ENCODE peak calls at places on chromosomes 7 and 10, in seven cellular contexts. One of them, this sample, is unnamed.

GRCh38 chr7:107690611-107691010 is 30.0 kb downstream of the SLC26A4 start:
- DNase-seq in T-helper 1 cell: no peak
- DNase-seq in activated T-cell treated with anti-CD3 and anti-CD28 coated beads, Interleukin-2, amount 50 U/mL, for 72 hours: no peak
- DNase-seq in Daoy: peak; percentile 36
- DNase-seq in ascending aorta: no peak
- DNase-seq in T follicular helper cell: no peak
- DNase-seq in WTC11: no peak
- DNase-seq in this sample: no peak

GRCh38 chr10:62077330-62078015 is 176.0 kb downstream of the ARID5B start:
- DNase-seq in T follicular helper cell: no peak
- DNase-seq in ascending aorta: no peak
- DNase-seq in activated T-cell treated with anti-CD3 and anti-CD28 coated beads, Interleukin-2, amount 50 U/mL, for 72 hours: no peak
- DNase-seq in Daoy: no peak
- DNase-seq in T-helper 1 cell: no peak
- DNase-seq in WTC11: no peak
- DNase-seq in this sample: no peak

GRCh38 chr10:79133386-79133785 is 64.6 kb downstream of the ZMIZ1 start:
- DNase-seq in T-helper 1 cell: no peak
- DNase-seq in activated T-cell treated with anti-CD3 and anti-CD28 coated beads, Interleukin-2, amount 50 U/mL, for 72 hours: no peak
- DNase-seq in Daoy: no peak
- DNase-seq in WTC11: no peak
- DNase-seq in T follicular helper cell: no peak
- DNase-seq in ascending aorta: no peak
- DNase-seq in this sample: no peak

GRCh38 chr10:46033602-46034011 is 3.2 kb upstream of the NCOA4 start:
- DNase-seq in WTC11: no peak
- DNase-seq in T follicular helper cell: no peak
- DNase-seq in ascending aorta: no peak
- DNase-seq in Daoy: peak; percentile 82
- DNase-seq in T-helper 1 cell: no peak
- DNase-seq in activated T-cell treated with anti-CD3 and anti-CD28 coated beads, Interleukin-2, amount 50 U/mL, for 72 hours: no peak
- DNase-seq in this sample: peak; percentile 66

GRCh38 chr10:59363446-59363958 is 1.2 kb upstream of the FAM13C start:
- DNase-seq in activated T-cell treated with anti-CD3 and anti-CD28 coated beads, Interleukin-2, amount 50 U/mL, for 72 hours: no peak
- DNase-seq in T-helper 1 cell: no peak
- DNase-seq in WTC11: no peak
- DNase-seq in T follicular helper cell: no peak
- DNase-seq in Daoy: no peak
- DNase-seq in ascending aorta: no peak
- DNase-seq in this sample: no peak

GRCh38 chr7:17646181-17646956 is 293.9 kb downstream of the SNX13 start:
- DNase-seq in activated T-cell treated with anti-CD3 and anti-CD28 coated beads, Interleukin-2, amount 50 U/mL, for 72 hours: no peak
- DNase-seq in T-helper 1 cell: no peak
- DNase-seq in Daoy: no peak
- DNase-seq in WTC11: no peak
- DNase-seq in ascending aorta: no peak
- DNase-seq in T follicular helper cell: no peak
- DNase-seq in this sample: peak; percentile 61

GRCh38 chr7:128831994-128832879 is 2.0 kb downstream of the FLNC start:
- DNase-seq in activated T-cell treated with anti-CD3 and anti-CD28 coated beads, Interleukin-2, amount 50 U/mL, for 72 hours: no peak
- DNase-seq in WTC11: peak; percentile 53
- DNase-seq in T follicular helper cell: no peak
- DNase-seq in ascending aorta: no peak
- DNase-seq in Daoy: peak; percentile 80
- DNase-seq in T-helper 1 cell: no peak
- DNase-seq in this sample: peak; percentile 21

GRCh38 chr7:5827755-5828154 is 46.3 kb upstream of the RNF216 start:
- DNase-seq in Daoy: peak; percentile 29
- DNase-seq in WTC11: peak; percentile 60
- DNase-seq in T-helper 1 cell: no peak
- DNase-seq in T follicular helper cell: peak; percentile 30
- DNase-seq in activated T-cell treated with anti-CD3 and anti-CD28 coated beads, Interleukin-2, amount 50 U/mL, for 72 hours: peak; percentile 44
- DNase-seq in ascending aorta: no peak
- DNase-seq in this sample: peak; percentile 3

GRCh38 chr7:136605532-136606329 is 262.7 kb upstream of the CHRM2 start:
- DNase-seq in ascending aorta: no peak
- DNase-seq in Daoy: no peak
- DNase-seq in T follicular helper cell: no peak
- DNase-seq in activated T-cell treated with anti-CD3 and anti-CD28 coated beads, Interleukin-2, amount 50 U/mL, for 72 hours: no peak
- DNase-seq in WTC11: no peak
- DNase-seq in T-helper 1 cell: no peak
- DNase-seq in this sample: no peak

GRCh38 chr7:71135663-71136062 is 3.7 kb downstream of the GALNT17 start:
- DNase-seq in WTC11: no peak
- DNase-seq in activated T-cell treated with anti-CD3 and anti-CD28 coated beads, Interleukin-2, amount 50 U/mL, for 72 hours: no peak
- DNase-seq in Daoy: no peak
- DNase-seq in ascending aorta: no peak
- DNase-seq in T follicular helper cell: no peak
- DNase-seq in T-helper 1 cell: no peak
- DNase-seq in this sample: no peak

GRCh38 chr7:158810846-158811245 is 18.5 kb downstream of the ESYT2 start:
- DNase-seq in activated T-cell treated with anti-CD3 and anti-CD28 coated beads, Interleukin-2, amount 50 U/mL, for 72 hours: no peak
- DNase-seq in T follicular helper cell: no peak
- DNase-seq in WTC11: no peak
- DNase-seq in ascending aorta: no peak
- DNase-seq in T-helper 1 cell: no peak
- DNase-seq in Daoy: no peak
- DNase-seq in this sample: no peak

GRCh38 chr7:8442814-8443304 is 9.4 kb downstream of the NXPH1 start:
- DNase-seq in WTC11: peak; percentile 94
- DNase-seq in ascending aorta: no peak
- DNase-seq in Daoy: peak; percentile 25
- DNase-seq in T-helper 1 cell: no peak
- DNase-seq in T follicular helper cell: peak; percentile 20
- DNase-seq in activated T-cell treated with anti-CD3 and anti-CD28 coated beads, Interleukin-2, amount 50 U/mL, for 72 hours: peak; percentile 71
- DNase-seq in this sample: no peak

GRCh38 chr10:60032723-60033122 is 126.4 kb upstream of the CCDC6 start:
- DNase-seq in ascending aorta: no peak
- DNase-seq in Daoy: peak; percentile 39
- DNase-seq in T follicular helper cell: peak; percentile 6
- DNase-seq in T-helper 1 cell: no peak
- DNase-seq in WTC11: peak; percentile 25
- DNase-seq in activated T-cell treated with anti-CD3 and anti-CD28 coated beads, Interleukin-2, amount 50 U/mL, for 72 hours: peak; percentile 50
- DNase-seq in this sample: peak; percentile 55

GRCh38 chr10:3763852-3764625 is 21.0 kb downstream of the KLF6 start:
- DNase-seq in activated T-cell treated with anti-CD3 and anti-CD28 coated beads, Interleukin-2, amount 50 U/mL, for 72 hours: no peak
- DNase-seq in T-helper 1 cell: no peak
- DNase-seq in T follicular helper cell: no peak
- DNase-seq in ascending aorta: no peak
- DNase-seq in Daoy: peak; percentile 78
- DNase-seq in WTC11: no peak
- DNase-seq in this sample: peak; percentile 85

GRCh38 chr10:8229153-8229552 is 174.7 kb downstream of the GATA3 start:
- DNase-seq in T follicular helper cell: no peak
- DNase-seq in T-helper 1 cell: no peak
- DNase-seq in WTC11: no peak
- DNase-seq in Daoy: no peak
- DNase-seq in ascending aorta: no peak
- DNase-seq in activated T-cell treated with anti-CD3 and anti-CD28 coated beads, Interleukin-2, amount 50 U/mL, for 72 hours: no peak
- DNase-seq in this sample: no peak

GRCh38 chr10:128095023-128095752 is 31.0 kb downstream of the MKI67 start:
- DNase-seq in Daoy: no peak
- DNase-seq in T follicular helper cell: no peak
- DNase-seq in activated T-cell treated with anti-CD3 and anti-CD28 coated beads, Interleukin-2, amount 50 U/mL, for 72 hours: peak; percentile 50
- DNase-seq in ascending aorta: no peak
- DNase-seq in WTC11: no peak
- DNase-seq in T-helper 1 cell: no peak
- DNase-seq in this sample: no peak

GRCh38 chr10:113718974-113719822 is 32.3 kb upstream of the PLEKHS1 start:
- DNase-seq in ascending aorta: no peak
- DNase-seq in WTC11: no peak
- DNase-seq in T follicular helper cell: no peak
- DNase-seq in T-helper 1 cell: no peak
- DNase-seq in activated T-cell treated with anti-CD3 and anti-CD28 coated beads, Interleukin-2, amount 50 U/mL, for 72 hours: no peak
- DNase-seq in Daoy: no peak
- DNase-seq in this sample: no peak

GRCh38 chr10:88499569-88500470 is 83.3 kb downstream of the RNLS start:
- DNase-seq in T follicular helper cell: no peak
- DNase-seq in T-helper 1 cell: no peak
- DNase-seq in activated T-cell treated with anti-CD3 and anti-CD28 coated beads, Interleukin-2, amount 50 U/mL, for 72 hours: no peak
- DNase-seq in ascending aorta: no peak
- DNase-seq in WTC11: no peak
- DNase-seq in Daoy: peak; percentile 1
- DNase-seq in this sample: peak; percentile 76

GRCh38 chr10:61899997-61900828 is 1.3 kb upstream of the ARID5B start:
- DNase-seq in Daoy: peak; percentile 57
- DNase-seq in WTC11: peak; percentile 27
- DNase-seq in T-helper 1 cell: peak; percentile 24
- DNase-seq in T follicular helper cell: peak; percentile 43
- DNase-seq in activated T-cell treated with anti-CD3 and anti-CD28 coated beads, Interleukin-2, amount 50 U/mL, for 72 hours: peak; percentile 55
- DNase-seq in ascending aorta: no peak
- DNase-seq in this sample: peak; percentile 85

GRCh38 chr7:68258569-68258968 is 1261.9 kb downstream of the TYW1 start:
- DNase-seq in activated T-cell treated with anti-CD3 and anti-CD28 coated beads, Interleukin-2, amount 50 U/mL, for 72 hours: no peak
- DNase-seq in Daoy: no peak
- DNase-seq in T-helper 1 cell: no peak
- DNase-seq in T follicular helper cell: no peak
- DNase-seq in ascending aorta: no peak
- DNase-seq in WTC11: no peak
- DNase-seq in this sample: no peak

GRCh38 chr10:100183482-100183881 is 2.3 kb downstream of the ERLIN1 start:
- DNase-seq in WTC11: no peak
- DNase-seq in Daoy: no peak
- DNase-seq in T-helper 1 cell: no peak
- DNase-seq in activated T-cell treated with anti-CD3 and anti-CD28 coated beads, Interleukin-2, amount 50 U/mL, for 72 hours: no peak
- DNase-seq in ascending aorta: no peak
- DNase-seq in T follicular helper cell: no peak
- DNase-seq in this sample: peak; percentile 18

GRCh38 chr10:29177266-29177832 is 111.5 kb upstream of the LYZL1 start:
- DNase-seq in WTC11: no peak
- DNase-seq in T-helper 1 cell: no peak
- DNase-seq in T follicular helper cell: no peak
- DNase-seq in activated T-cell treated with anti-CD3 and anti-CD28 coated beads, Interleukin-2, amount 50 U/mL, for 72 hours: no peak
- DNase-seq in Daoy: no peak
- DNase-seq in ascending aorta: no peak
- DNase-seq in this sample: no peak

GRCh38 chr10:119859422-119860258 is 13.0 kb downstream of the MCMBP start:
- DNase-seq in WTC11: no peak
- DNase-seq in T follicular helper cell: no peak
- DNase-seq in ascending aorta: no peak
- DNase-seq in T-helper 1 cell: no peak
- DNase-seq in activated T-cell treated with anti-CD3 and anti-CD28 coated beads, Interleukin-2, amount 50 U/mL, for 72 hours: no peak
- DNase-seq in Daoy: peak; percentile 13
- DNase-seq in this sample: peak; percentile 39

This sample was measured in HCEC 1CT.